ENCODE peak calls at places on chromosomes 4 and X, in ten cellular contexts. Y is activated CD8-positive, alpha-beta memory T cell treated with anti-CD3 and anti-CD28 coated beads for 48 hours; R is PC-9; W is SIG-M5; G is neural crest cell; C is activated T-cell treated with anti-CD3 and anti-CD28 coated beads, Interleukin-2, amount 50 U/mL, for 72 hours; D is activated naive CD4-positive, alpha-beta T cell treated with anti-CD3 and anti-CD28 coated beads, Interleukin-2, amount 50 U/mL, for 72 hours; M is esophagus squamous epithelium; E is nucleus accumbens; F is NCI-H524. U is an unnamed sample.

GRCh38 chr4:86247328-86247727 is 112.5 kb downstream of the MAPK10 start:
- DNase-seq in Y (no peak), R (no peak), W (no peak), G (no peak), C (no peak), D (no peak), M (no peak), E (no peak), F (no peak), U (no peak)

GRCh38 chr4:183142566-183143545 is 43.8 kb downstream of the WWC2 start:
- DNase-seq in Y (no peak), R (no peak), W (no peak), G (no peak), C (no peak), D (no peak), M (no peak), E (no peak), F (peak), U (no peak)

GRCh38 chr4:8267077-8267476 is 2.5 kb upstream of the HTRA3 start:
- DNase-seq in Y (no peak), R (peak), W (no peak), G (peak), C (peak), D (peak), M (no peak), E (no peak), F (no peak), U (no peak)

GRCh38 chr4:8725071-8725841 is 132.7 kb downstream of the CPZ start:
- DNase-seq in Y (no peak), R (no peak), W (no peak), G (no peak), C (no peak), D (no peak), M (no peak), E (no peak), F (no peak), U (no peak)

GRCh38 chr4:183541081-183542045 is 36.5 kb downstream of the ING2 start:
- DNase-seq in Y (no peak), R (no peak), W (no peak), G (no peak), C (no peak), D (no peak), M (no peak), E (no peak), F (peak), U (no peak)

GRCh38 chrX:107577933-107578332 is 50.4 kb upstream of the PRPS1 start:
- DNase-seq in Y (no peak), R (no peak), W (no peak), G (no peak), C (no peak), D (no peak), M (no peak), E (no peak), F (no peak), U (no peak)

GRCh38 chr4:87077834-87078585 is 142.4 kb downstream of the KLHL8 start:
- DNase-seq in Y (no peak), R (no peak), W (no peak), G (no peak), C (no peak), D (no peak), M (no peak), E (peak), F (no peak), U (no peak)

GRCh38 chr4:600850-601515 is 24.4 kb upstream of the PDE6B start:
- DNase-seq in Y (no peak), R (no peak), W (no peak), G (no peak), C (peak), D (peak), M (no peak), E (peak), F (no peak), U (peak)

GRCh38 chrX:147958316-147958715 is 22.8 kb upstream of the FMR1NB start:
- DNase-seq in Y (no peak), R (peak), W (no peak), G (no peak), C (no peak), D (no peak), M (no peak), E (no peak), F (no peak), U (no peak)

GRCh38 chrX:150253946-150254615 is 109.0 kb upstream of the MAMLD1 start:
- DNase-seq in Y (no peak), R (no peak), W (no peak), G (no peak), C (no peak), D (no peak), M (no peak), E (no peak), F (no peak), U (peak)

GRCh38 chr4:10738826-10739489 is 54.4 kb upstream of the CLNK start:
- DNase-seq in Y (no peak), R (no peak), W (no peak), G (no peak), C (no peak), D (no peak), M (no peak), E (no peak), F (no peak), U (no peak)

GRCh38 chrX:154738013-154738738 is 12.7 kb downstream of the GAB3 start:
- DNase-seq in Y (no peak), R (no peak), W (no peak), G (no peak), C (no peak), D (no peak), M (no peak), E (no peak), F (no peak), U (no peak)

GRCh38 chr4:97498875-97499274 is 644.4 kb downstream of the STPG2 start:
- DNase-seq in Y (no peak), R (peak), W (no peak), G (no peak), C (no peak), D (no peak), M (no peak), E (peak), F (no peak), U (no peak)

U was measured in stimulated activated effector memory CD8-positive, alpha-beta T cell treated with anti-CD3 and anti-CD28 coated beads, Interleukin-12 subunit alpha, Interleukin-12 subunit beta, amount 100 ng/mL, for 72 hours.